ENCODE peak calls at places on chromosome 21, in six cellular contexts. One of them, this sample, is unnamed.

GRCh38 chr21:45747233-45747766 is 103.8 kb downstream of the PCBP3 start:
- DNase-seq in dorsolateral prefrontal cortex: no peak
- DNase-seq in endothelial cell of umbilical vein: no peak
- DNase-seq in esophagus muscularis mucosa: peak
- DNase-seq in NB4: no peak
- DNase-seq in mammary epithelial cell: no peak
- DNase-seq in this sample: no peak

GRCh38 chr21:42632336-42632751 is 21.1 kb upstream of the PDE9A start:
- DNase-seq in NB4: no peak
- DNase-seq in mammary epithelial cell: no peak
- DNase-seq in esophagus muscularis mucosa: no peak
- DNase-seq in dorsolateral prefrontal cortex: no peak
- DNase-seq in endothelial cell of umbilical vein: no peak
- DNase-seq in this sample: no peak

GRCh38 chr21:26686278-26686677 is 113.2 kb upstream of the CYYR1 start:
- DNase-seq in NB4: peak
- DNase-seq in endothelial cell of umbilical vein: peak
- DNase-seq in mammary epithelial cell: peak
- DNase-seq in esophagus muscularis mucosa: no peak
- DNase-seq in dorsolateral prefrontal cortex: no peak
- DNase-seq in this sample: peak

GRCh38 chr21:28253378-28253777 is 739.3 kb downstream of the LTN1 start:
- DNase-seq in mammary epithelial cell: peak
- DNase-seq in esophagus muscularis mucosa: no peak
- DNase-seq in NB4: no peak
- DNase-seq in dorsolateral prefrontal cortex: no peak
- DNase-seq in endothelial cell of umbilical vein: no peak
- DNase-seq in this sample: no peak

GRCh38 chr21:46097826-46098286 is at the start of gene COL6A2:
- DNase-seq in esophagus muscularis mucosa: peak
- DNase-seq in mammary epithelial cell: no peak
- DNase-seq in endothelial cell of umbilical vein: no peak
- DNase-seq in dorsolateral prefrontal cortex: no peak
- DNase-seq in NB4: no peak
- DNase-seq in this sample: no peak

GRCh38 chr21:45747802-45748445 is 104.4 kb downstream of the PCBP3 start:
- DNase-seq in esophagus muscularis mucosa: peak
- DNase-seq in NB4: no peak
- DNase-seq in dorsolateral prefrontal cortex: peak
- DNase-seq in mammary epithelial cell: peak
- DNase-seq in endothelial cell of umbilical vein: no peak
- DNase-seq in this sample: no peak

GRCh38 chr21:19553930-19554615 is 1150.5 kb upstream of the TMPRSS15 start:
- DNase-seq in dorsolateral prefrontal cortex: no peak
- DNase-seq in mammary epithelial cell: no peak
- DNase-seq in endothelial cell of umbilical vein: no peak
- DNase-seq in esophagus muscularis mucosa: no peak
- DNase-seq in NB4: no peak
- DNase-seq in this sample: no peak

GRCh38 chr21:17610862-17611261 is 1.8 kb downstream of the BTG3 start:
- DNase-seq in esophagus muscularis mucosa: no peak
- DNase-seq in dorsolateral prefrontal cortex: no peak
- DNase-seq in mammary epithelial cell: peak
- DNase-seq in endothelial cell of umbilical vein: no peak
- DNase-seq in NB4: peak
- DNase-seq in this sample: no peak

GRCh38 chr21:45506836-45507522 is 35.3 kb downstream of the SLC19A1 start:
- DNase-seq in NB4: no peak
- DNase-seq in esophagus muscularis mucosa: no peak
- DNase-seq in dorsolateral prefrontal cortex: no peak
- DNase-seq in endothelial cell of umbilical vein: no peak
- DNase-seq in mammary epithelial cell: no peak
- DNase-seq in this sample: no peak

GRCh38 chr21:40512590-40512989 is 334.4 kb downstream of the DSCAM start:
- DNase-seq in esophagus muscularis mucosa: no peak
- DNase-seq in dorsolateral prefrontal cortex: no peak
- DNase-seq in mammary epithelial cell: no peak
- DNase-seq in endothelial cell of umbilical vein: no peak
- DNase-seq in NB4: peak
- DNase-seq in this sample: no peak
- TF ChIP-seq CTCF in esophagus muscularis mucosa: no peak
- TF ChIP-seq CTCF in dorsolateral prefrontal cortex: peak
- TF ChIP-seq CTCF in mammary epithelial cell: peak
- TF ChIP-seq CTCF in endothelial cell of umbilical vein: no peak
- TF ChIP-seq CTCF in NB4: peak
- TF ChIP-seq CTCF in this sample: peak

GRCh38 chr21:35436899-35437298 is 387.8 kb upstream of the RUNX1 start:
- DNase-seq in endothelial cell of umbilical vein: no peak
- DNase-seq in NB4: no peak
- DNase-seq in esophagus muscularis mucosa: no peak
- DNase-seq in dorsolateral prefrontal cortex: no peak
- DNase-seq in mammary epithelial cell: no peak
- DNase-seq in this sample: no peak

GRCh38 chr21:35444391-35444790 is 395.3 kb upstream of the RUNX1 start:
- DNase-seq in dorsolateral prefrontal cortex: no peak
- DNase-seq in NB4: no peak
- DNase-seq in mammary epithelial cell: no peak
- DNase-seq in endothelial cell of umbilical vein: no peak
- DNase-seq in esophagus muscularis mucosa: no peak
- DNase-seq in this sample: no peak

GRCh38 chr21:35438643-35439404 is 389.7 kb upstream of the RUNX1 start:
- DNase-seq in esophagus muscularis mucosa: no peak
- DNase-seq in dorsolateral prefrontal cortex: no peak
- DNase-seq in mammary epithelial cell: peak
- DNase-seq in endothelial cell of umbilical vein: no peak
- DNase-seq in NB4: peak
- DNase-seq in this sample: peak

GRCh38 chr21:35437941-35438340 is 388.8 kb upstream of the RUNX1 start:
- DNase-seq in mammary epithelial cell: no peak
- DNase-seq in dorsolateral prefrontal cortex: no peak
- DNase-seq in esophagus muscularis mucosa: no peak
- DNase-seq in endothelial cell of umbilical vein: no peak
- DNase-seq in NB4: no peak
- DNase-seq in this sample: no peak

GRCh38 chr21:35441868-35442582 is 392.9 kb upstream of the RUNX1 start:
- DNase-seq in NB4: no peak
- DNase-seq in endothelial cell of umbilical vein: no peak
- DNase-seq in esophagus muscularis mucosa: no peak
- DNase-seq in dorsolateral prefrontal cortex: no peak
- DNase-seq in mammary epithelial cell: no peak
- DNase-seq in this sample: no peak
- TF ChIP-seq CTCF in NB4: no peak
- TF ChIP-seq CTCF in endothelial cell of umbilical vein: peak
- TF ChIP-seq CTCF in esophagus muscularis mucosa: no peak
- TF ChIP-seq CTCF in dorsolateral prefrontal cortex: no peak
- TF ChIP-seq CTCF in mammary epithelial cell: peak
- TF ChIP-seq CTCF in this sample: no peak

GRCh38 chr21:24375201-24375600 is 1232.1 kb downstream of the MRPL39 start:
- DNase-seq in NB4: peak
- DNase-seq in mammary epithelial cell: no peak
- DNase-seq in dorsolateral prefrontal cortex: no peak
- DNase-seq in endothelial cell of umbilical vein: no peak
- DNase-seq in esophagus muscularis mucosa: no peak
- DNase-seq in this sample: peak
- TF ChIP-seq CTCF in NB4: peak
- TF ChIP-seq CTCF in mammary epithelial cell: no peak
- TF ChIP-seq CTCF in dorsolateral prefrontal cortex: no peak
- TF ChIP-seq CTCF in endothelial cell of umbilical vein: no peak
- TF ChIP-seq CTCF in esophagus muscularis mucosa: no peak
- TF ChIP-seq CTCF in this sample: no peak

DNA sequence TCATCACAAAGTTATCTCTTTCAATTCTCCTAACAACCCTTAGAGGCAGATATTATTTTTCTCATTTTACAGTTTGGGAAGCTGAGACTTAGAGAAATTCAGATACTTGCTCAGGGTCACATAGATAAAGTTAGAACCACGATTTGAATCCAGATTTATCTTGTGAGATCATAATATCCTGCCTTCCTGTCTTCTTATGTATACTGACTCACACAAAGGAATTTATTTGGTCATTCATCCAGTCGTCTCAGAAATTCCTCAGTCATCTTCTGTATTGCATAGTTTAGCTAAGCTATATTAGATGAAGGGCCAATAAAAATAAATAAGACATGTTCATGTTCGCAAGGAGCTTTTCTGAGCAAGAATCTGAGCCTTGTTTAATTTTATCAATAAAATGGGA is 35.8 kb upstream of the RUNX1 start:
- DNase-seq in dorsolateral prefrontal cortex: no peak
- DNase-seq in NB4: no peak
- DNase-seq in endothelial cell of umbilical vein: peak
- DNase-seq in esophagus muscularis mucosa: no peak
- DNase-seq in mammary epithelial cell: peak
- DNase-seq in this sample: no peak
- TF ChIP-seq CTCF in dorsolateral prefrontal cortex: no peak
- TF ChIP-seq CTCF in NB4: no peak
- TF ChIP-seq CTCF in endothelial cell of umbilical vein: no peak
- TF ChIP-seq CTCF in esophagus muscularis mucosa: no peak
- TF ChIP-seq CTCF in mammary epithelial cell: no peak
- TF ChIP-seq CTCF in this sample: no peak

GRCh38 chr21:39096754-39097153 is 86.5 kb downstream of the PSMG1 start:
- DNase-seq in dorsolateral prefrontal cortex: no peak
- DNase-seq in endothelial cell of umbilical vein: no peak
- DNase-seq in mammary epithelial cell: no peak
- DNase-seq in esophagus muscularis mucosa: no peak
- DNase-seq in NB4: no peak
- DNase-seq in this sample: no peak
- TF ChIP-seq CTCF in dorsolateral prefrontal cortex: no peak
- TF ChIP-seq CTCF in endothelial cell of umbilical vein: no peak
- TF ChIP-seq CTCF in mammary epithelial cell: no peak
- TF ChIP-seq CTCF in esophagus muscularis mucosa: no peak
- TF ChIP-seq CTCF in NB4: no peak
- TF ChIP-seq CTCF in this sample: no peak

GRCh38 chr21:36908260-36908908 is 58.1 kb downstream of the HLCS start:
- DNase-seq in dorsolateral prefrontal cortex: no peak
- DNase-seq in esophagus muscularis mucosa: no peak
- DNase-seq in mammary epithelial cell: no peak
- DNase-seq in NB4: no peak
- DNase-seq in endothelial cell of umbilical vein: no peak
- DNase-seq in this sample: no peak
- TF ChIP-seq CTCF in dorsolateral prefrontal cortex: no peak
- TF ChIP-seq CTCF in esophagus muscularis mucosa: no peak
- TF ChIP-seq CTCF in mammary epithelial cell: peak
- TF ChIP-seq CTCF in NB4: no peak
- TF ChIP-seq CTCF in endothelial cell of umbilical vein: no peak
- TF ChIP-seq CTCF in this sample: no peak

DNA sequence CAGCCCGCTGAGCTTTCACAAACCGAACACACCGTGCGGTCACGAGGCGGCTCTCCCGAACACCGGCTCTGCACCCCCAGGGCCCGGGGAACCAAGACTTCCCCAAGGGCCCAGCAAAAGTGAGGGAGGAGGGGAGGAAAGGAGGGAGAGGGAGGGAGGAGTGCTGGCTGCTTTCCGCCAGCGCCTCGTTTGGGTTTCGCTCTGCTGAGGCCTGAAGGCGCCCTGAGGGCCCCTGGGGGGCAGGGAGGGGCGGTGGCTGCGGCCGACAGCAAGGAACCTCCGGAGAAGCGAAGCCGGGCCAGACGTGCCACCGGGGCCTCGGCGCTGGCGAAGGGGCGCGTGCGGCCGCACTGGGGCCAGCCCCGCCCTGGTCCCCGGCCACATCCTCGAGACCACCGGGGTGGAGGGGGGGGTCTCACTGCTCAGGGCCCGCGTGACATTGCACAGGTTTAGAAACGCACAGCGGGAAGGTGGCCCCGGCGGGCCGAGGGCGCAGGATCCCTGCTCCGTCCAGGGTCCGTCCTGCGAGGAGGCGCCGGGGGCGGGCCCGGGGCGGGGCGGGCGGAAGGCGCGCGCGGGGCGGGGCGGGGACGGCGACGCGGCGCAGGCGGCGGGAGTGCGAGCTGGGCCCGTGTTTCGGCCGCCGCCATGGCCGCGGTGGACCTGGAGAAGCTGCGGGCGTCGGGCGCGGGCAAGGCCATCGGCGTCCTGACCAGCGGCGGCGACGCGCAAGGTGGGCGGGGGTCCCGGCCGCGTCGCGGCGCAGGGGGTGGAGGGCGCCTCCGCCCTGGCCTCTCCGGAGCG is at the start of gene PFKL:
- DNase-seq in mammary epithelial cell: peak
- DNase-seq in NB4: peak
- DNase-seq in dorsolateral prefrontal cortex: peak
- DNase-seq in endothelial cell of umbilical vein: peak
- DNase-seq in esophagus muscularis mucosa: no peak
- DNase-seq in this sample: peak
- TF ChIP-seq CTCF in mammary epithelial cell: no peak
- TF ChIP-seq CTCF in NB4: no peak
- TF ChIP-seq CTCF in dorsolateral prefrontal cortex: no peak
- TF ChIP-seq CTCF in endothelial cell of umbilical vein: no peak
- TF ChIP-seq CTCF in esophagus muscularis mucosa: no peak
- TF ChIP-seq CTCF in this sample: no peak

GRCh38 chr21:31456201-31456600 is 112.1 kb upstream of the TIAM1 start:
- DNase-seq in NB4: no peak
- DNase-seq in dorsolateral prefrontal cortex: peak
- DNase-seq in mammary epithelial cell: no peak
- DNase-seq in esophagus muscularis mucosa: no peak
- DNase-seq in endothelial cell of umbilical vein: no peak
- DNase-seq in this sample: no peak

GRCh38 chr21:31455506-31455905 is 111.4 kb upstream of the TIAM1 start:
- DNase-seq in dorsolateral prefrontal cortex: peak
- DNase-seq in esophagus muscularis mucosa: no peak
- DNase-seq in NB4: no peak
- DNase-seq in mammary epithelial cell: no peak
- DNase-seq in endothelial cell of umbilical vein: no peak
- DNase-seq in this sample: no peak

GRCh38 chr21:31459457-31459856 is 115.4 kb upstream of the TIAM1 start:
- DNase-seq in endothelial cell of umbilical vein: no peak
- DNase-seq in dorsolateral prefrontal cortex: no peak
- DNase-seq in NB4: no peak
- DNase-seq in esophagus muscularis mucosa: no peak
- DNase-seq in mammary epithelial cell: no peak
- DNase-seq in this sample: no peak

GRCh38 chr21:31460985-31461384 is 116.9 kb upstream of the TIAM1 start:
- DNase-seq in endothelial cell of umbilical vein: no peak
- DNase-seq in dorsolateral prefrontal cortex: no peak
- DNase-seq in mammary epithelial cell: no peak
- DNase-seq in NB4: no peak
- DNase-seq in esophagus muscularis mucosa: no peak
- DNase-seq in this sample: no peak

GRCh38 chr21:31457675-31458074 is 113.6 kb upstream of the TIAM1 start:
- DNase-seq in dorsolateral prefrontal cortex: no peak
- DNase-seq in mammary epithelial cell: no peak
- DNase-seq in endothelial cell of umbilical vein: no peak
- DNase-seq in esophagus muscularis mucosa: no peak
- DNase-seq in NB4: peak
- DNase-seq in this sample: no peak
- TF ChIP-seq CTCF in dorsolateral prefrontal cortex: peak
- TF ChIP-seq CTCF in mammary epithelial cell: peak
- TF ChIP-seq CTCF in endothelial cell of umbilical vein: no peak
- TF ChIP-seq CTCF in esophagus muscularis mucosa: no peak
- TF ChIP-seq CTCF in NB4: no peak
- TF ChIP-seq CTCF in this sample: no peak

DNA sequence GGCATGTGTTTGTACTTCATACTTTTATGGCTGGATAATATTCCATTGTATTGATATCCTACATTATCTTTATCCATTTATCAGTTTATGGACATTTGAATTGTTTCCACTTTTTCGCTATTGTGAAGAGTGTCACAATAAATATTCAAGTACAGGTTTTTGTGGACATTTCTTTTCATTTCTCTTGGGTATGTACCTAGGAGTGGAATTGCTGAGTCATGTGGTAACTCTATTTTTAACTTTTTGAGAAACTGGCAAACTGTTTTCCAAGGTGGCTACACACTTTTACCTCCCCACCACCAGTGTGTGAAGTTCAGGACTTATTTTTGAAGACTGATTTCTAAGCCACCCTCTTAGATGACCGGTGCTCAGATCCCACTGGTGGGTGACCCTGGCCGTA is 39.0 kb upstream of the DSCAM start:
- DNase-seq in esophagus muscularis mucosa: no peak
- DNase-seq in dorsolateral prefrontal cortex: no peak
- DNase-seq in NB4: no peak
- DNase-seq in endothelial cell of umbilical vein: no peak
- DNase-seq in mammary epithelial cell: no peak
- DNase-seq in this sample: no peak
- TF ChIP-seq CTCF in esophagus muscularis mucosa: no peak
- TF ChIP-seq CTCF in dorsolateral prefrontal cortex: no peak
- TF ChIP-seq CTCF in NB4: no peak
- TF ChIP-seq CTCF in endothelial cell of umbilical vein: no peak
- TF ChIP-seq CTCF in mammary epithelial cell: no peak
- TF ChIP-seq CTCF in this sample: no peak

This sample was measured in HL-60.